ENCODE peak calls at places on chromosomes 12 and 14, in five cellular contexts. E, A, C, S and Z are unnamed samples.

GRCh38 chr12:49461221-49461620 is 77.6 kb upstream of the KCNH3 start:
- DNase-seq in E (no peak), A (no peak), C (no peak), S (no peak), Z (no peak)

GRCh38 chr12:127293507-127294310 is 973.3 kb upstream of the TMEM132C start:
- DNase-seq in E (peak; percentile 64), A (no peak), C (peak; percentile 55), S (peak; percentile 26), Z (peak; percentile 62)

GRCh38 chr12:109762673-109763191 is 49.1 kb downstream of the FAM222A start:
- DNase-seq in E (no peak), A (no peak), C (no peak), S (no peak), Z (no peak)

GRCh38 chr12:22935501-22935900 is 310.5 kb downstream of the ETNK1 start:
- DNase-seq in E (no peak), A (no peak), C (no peak), S (no peak), Z (no peak)

GRCh38 chr14:78927261-78927660 is 757.1 kb downstream of the NRXN3 start:
- DNase-seq in E (no peak), A (no peak), C (no peak), S (no peak), Z (no peak)

GRCh38 chr12:2192231-2192630 is 139.4 kb downstream of the CACNA1C start:
- DNase-seq in E (no peak), A (no peak), C (no peak), S (no peak), Z (no peak)

GRCh38 chr12:119115296-119115905 is 63.3 kb upstream of the HSPB8 start:
- DNase-seq in E (peak; percentile 22), A (peak; percentile 60), C (peak; percentile 53), S (no peak), Z (peak; percentile 41)

GRCh38 chr14:99564256-99564902 is 39.6 kb downstream of the CCDC85C start:
- DNase-seq in E (no peak), A (no peak), C (peak; percentile 47), S (no peak), Z (no peak)

GRCh38 chr12:131112690-131113290 is 159.1 kb downstream of the ADGRD1 start:
- DNase-seq in E (no peak), A (no peak), C (no peak), S (no peak), Z (no peak)

GRCh38 chr12:68798880-68799229 is 9.1 kb upstream of the MDM2 start:
- DNase-seq in E (no peak), A (no peak), C (no peak), S (no peak), Z (no peak)

GRCh38 chr14:80521456-80521855 is 310.2 kb upstream of the DIO2 start:
- DNase-seq in E (no peak), A (no peak), C (no peak), S (no peak), Z (no peak)

GRCh38 chr12:93127582-93128331 is 198.7 kb upstream of the EEA1 start:
- DNase-seq in E (no peak), A (no peak), C (no peak), S (no peak), Z (no peak)

GRCh38 chr12:3535431-3535841 is 44.4 kb downstream of the PRMT8 start:
- DNase-seq in E (no peak), A (no peak), C (no peak), S (no peak), Z (no peak)

GRCh38 chr12:113700943-113701342 is 229.3 kb upstream of the LHX5 start:
- DNase-seq in E (no peak), A (no peak), C (no peak), S (no peak), Z (no peak)

GRCh38 chr14:68810173-68811153 is 17.6 kb upstream of the ZFP36L1 start:
- DNase-seq in E (no peak), A (no peak), C (no peak), S (no peak), Z (no peak)

GRCh38 chr14:65297744-65298143 is 114.8 kb upstream of the FUT8 start:
- DNase-seq in E (no peak), A (no peak), C (peak; percentile 11), S (no peak), Z (no peak)

GRCh38 chr14:103408491-103409155 is 23.4 kb downstream of the MARK3 start:
- DNase-seq in E (no peak), A (no peak), C (no peak), S (no peak), Z (no peak)

GRCh38 chr12:19453961-19454360 is 14.7 kb downstream of the AEBP2 start:
- DNase-seq in E (no peak), A (no peak), C (no peak), S (no peak), Z (no peak)

GRCh38 chr12:18430425-18431048 is 169.2 kb downstream of the PIK3C2G start:
- DNase-seq in E (no peak), A (peak; percentile 69), C (peak; percentile 35), S (no peak), Z (no peak)

GRCh38 chr14:85308531-85309300 is 221.2 kb upstream of the FLRT2 start:
- DNase-seq in E (no peak), A (no peak), C (no peak), S (no peak), Z (no peak)

GRCh38 chr12:49912846-49913245 is 9.1 kb upstream of the FAIM2 start:
- DNase-seq in E (no peak), A (no peak), C (no peak), S (no peak), Z (no peak)

GRCh38 chr14:60565211-60565610 is 56.3 kb downstream of the SIX6 start:
- DNase-seq in E (no peak), A (no peak), C (no peak), S (no peak), Z (no peak)

GRCh38 chr14:35123388-35123703 is 994 bp downstream of the PRORP start:
- DNase-seq in E (no peak), A (no peak), C (no peak), S (no peak), Z (no peak)

GRCh38 chr12:8156845-8157244 is at the start of gene ZNF705A:
- DNase-seq in E (no peak), A (no peak), C (no peak), S (no peak), Z (no peak)

GRCh38 chr14:104549536-104550339 is 29.8 kb upstream of the C14orf180 start:
- DNase-seq in E (no peak), A (no peak), C (no peak), S (no peak), Z (no peak)

GRCh38 chr12:386651-387050 is 2.5 kb downstream of the KDM5A start:
- DNase-seq in E (no peak), A (no peak), C (no peak), S (no peak), Z (no peak)

GRCh38 chr12:46124848-46125619 is 134.7 kb upstream of the SCAF11 start:
- DNase-seq in E (peak; percentile 59), A (peak; percentile 43), C (peak; percentile 38), S (peak; percentile 51), Z (peak; percentile 71)

GRCh38 chr12:32033411-32033810 is 73.2 kb upstream of the BICD1 start:
- DNase-seq in E (no peak), A (no peak), C (no peak), S (no peak), Z (no peak)

GRCh38 chr12:109822416-109822815 is 10.8 kb downstream of the TRPV4 start:
- DNase-seq in E (no peak), A (no peak), C (no peak), S (no peak), Z (no peak)

GRCh38 chr12:78584695-78585094 is 279.9 kb upstream of the SYT1 start:
- DNase-seq in E (no peak), A (peak; percentile 47), C (no peak), S (no peak), Z (no peak)

GRCh38 chr14:70887207-70888150 is 19.8 kb upstream of the PCNX1 start:
- DNase-seq in E (no peak), A (no peak), C (no peak), S (no peak), Z (no peak)

GRCh38 chr14:59918824-59919581 is 941 bp upstream of the LRRC9 start:
- DNase-seq in E (peak; percentile 16), A (peak; percentile 28), C (peak; percentile 49), S (no peak), Z (peak; percentile 44)

GRCh38 chr14:36505193-36505815 is 14.7 kb downstream of the NKX2-1 start:
- DNase-seq in E (no peak), A (no peak), C (no peak), S (no peak), Z (no peak)

GRCh38 chr14:53962954-53963490 is 6.4 kb upstream of the BMP4 start:
- DNase-seq in E (no peak), A (no peak), C (no peak), S (no peak), Z (no peak)

GRCh38 chr12:2936301-2936700 is 22.9 kb upstream of the TEAD4 start:
- DNase-seq in E (no peak), A (no peak), C (no peak), S (no peak), Z (no peak)

GRCh38 chr12:49580572-49581535 is 12.9 kb upstream of the MCRS1 start:
- DNase-seq in E (peak; percentile 65), A (peak; percentile 85), C (peak; percentile 58), S (peak; percentile 57), Z (peak; percentile 79)

GRCh38 chr14:77151245-77151644 is 9.7 kb upstream of the ZDHHC22 start:
- DNase-seq in E (no peak), A (peak; percentile 66), C (peak; percentile 23), S (no peak), Z (no peak)